ENCODE peak calls at places on chromosomes 5 and 9, in four cellular contexts. One of them, this sample, is unnamed.

GRCh38 chr9:89256225-89256624 is 54.8 kb upstream of the CKS2 start:
- DNase-seq in H1: no peak
- DNase-seq in HepG2: no peak
- DNase-seq in K562: no peak
- DNase-seq in this sample: no peak

GRCh38 chr9:136145580-136145979 is 26.9 kb upstream of the TMEM250 start:
- DNase-seq in H1: no peak
- DNase-seq in HepG2: no peak
- DNase-seq in K562: no peak
- DNase-seq in this sample: no peak

GRCh38 chr9:88987646-88988045 is 3.6 kb upstream of the S1PR3 start:
- DNase-seq in H1: no peak
- DNase-seq in HepG2: no peak
- DNase-seq in K562: no peak
- DNase-seq in this sample: no peak

GRCh38 chr9:22413884-22414283 is 32.7 kb upstream of the DMRTA1 start:
- DNase-seq in H1: no peak
- DNase-seq in HepG2: no peak
- DNase-seq in K562: no peak
- DNase-seq in this sample: no peak

GRCh38 chr5:39080597-39081204 is 6.5 kb upstream of the RICTOR start:
- DNase-seq in H1: no peak
- DNase-seq in HepG2: peak
- DNase-seq in K562: peak
- DNase-seq in this sample: no peak

GRCh38 chr5:143141652-143142051 is 261.8 kb downstream of the NR3C1 start:
- DNase-seq in H1: no peak
- DNase-seq in HepG2: no peak
- DNase-seq in K562: no peak
- DNase-seq in this sample: no peak

GRCh38 chr5:72788851-72789505 is 27.5 kb upstream of the TNPO1 start:
- DNase-seq in H1: no peak
- DNase-seq in HepG2: peak
- DNase-seq in K562: no peak
- DNase-seq in this sample: no peak

GRCh38 chr9:12819436-12820185 is 44.8 kb downstream of the LURAP1L start:
- DNase-seq in H1: peak
- DNase-seq in HepG2: peak
- DNase-seq in K562: peak
- DNase-seq in this sample: no peak

GRCh38 chr9:95857122-95857521 is 18.4 kb upstream of the ERCC6L2 start:
- DNase-seq in H1: no peak
- DNase-seq in HepG2: peak
- DNase-seq in K562: no peak
- DNase-seq in this sample: no peak

GRCh38 chr9:83563360-83563759 is 25.2 kb upstream of the FRMD3 start:
- DNase-seq in H1: no peak
- DNase-seq in HepG2: no peak
- DNase-seq in K562: no peak
- DNase-seq in this sample: no peak

GRCh38 chr5:157821822-157822622 is 36.9 kb downstream of the CLINT1 start:
- DNase-seq in H1: no peak
- DNase-seq in HepG2: peak
- DNase-seq in K562: no peak
- DNase-seq in this sample: no peak

GRCh38 chr5:78638423-78638822 is 10.1 kb downstream of the LHFPL2 start:
- DNase-seq in H1: no peak
- DNase-seq in HepG2: peak
- DNase-seq in K562: no peak
- DNase-seq in this sample: no peak

GRCh38 chr9:109181284-109181683 is 14.2 kb upstream of the FRRS1L start:
- DNase-seq in H1: no peak
- DNase-seq in HepG2: no peak
- DNase-seq in K562: no peak
- DNase-seq in this sample: peak

GRCh38 chr9:126412945-126413344 is 86.3 kb downstream of the MVB12B start:
- DNase-seq in H1: no peak
- DNase-seq in HepG2: no peak
- DNase-seq in K562: no peak
- DNase-seq in this sample: no peak

GRCh38 chr5:74582853-74583252 is 57.7 kb downstream of the ENC1 start:
- DNase-seq in H1: no peak
- DNase-seq in HepG2: peak
- DNase-seq in K562: no peak
- DNase-seq in this sample: no peak

GRCh38 chr5:125283372-125283771 is 536.9 kb upstream of the ZNF608 start:
- DNase-seq in H1: no peak
- DNase-seq in HepG2: no peak
- DNase-seq in K562: no peak
- DNase-seq in this sample: no peak

GRCh38 chr5:33892419-33893151 is 795 bp upstream of the ADAMTS12 start:
- DNase-seq in H1: no peak
- DNase-seq in HepG2: peak
- DNase-seq in K562: no peak
- DNase-seq in this sample: no peak

GRCh38 chr5:159849437-159850191 is 66.7 kb upstream of the ADRA1B start:
- DNase-seq in H1: no peak
- DNase-seq in HepG2: no peak
- DNase-seq in K562: no peak
- DNase-seq in this sample: no peak

GRCh38 chr9:37486616-37487544 is 1.1 kb downstream of the POLR1E start:
- DNase-seq in H1: no peak
- DNase-seq in HepG2: no peak
- DNase-seq in K562: peak
- DNase-seq in this sample: no peak

GRCh38 chr5:29697786-29698414 is 1495.6 kb upstream of the CDH6 start:
- DNase-seq in H1: no peak
- DNase-seq in HepG2: peak
- DNase-seq in K562: no peak
- DNase-seq in this sample: no peak

GRCh38 chr5:23440703-23441102 is 66.7 kb upstream of the PRDM9 start:
- DNase-seq in H1: no peak
- DNase-seq in HepG2: no peak
- DNase-seq in K562: no peak
- DNase-seq in this sample: no peak
- TF ChIP-seq CHD2 in H1: no peak
- TF ChIP-seq CHD2 in HepG2: no peak
- TF ChIP-seq CHD2 in K562: no peak
- TF ChIP-seq CHD2 in this sample: no peak

DNA sequence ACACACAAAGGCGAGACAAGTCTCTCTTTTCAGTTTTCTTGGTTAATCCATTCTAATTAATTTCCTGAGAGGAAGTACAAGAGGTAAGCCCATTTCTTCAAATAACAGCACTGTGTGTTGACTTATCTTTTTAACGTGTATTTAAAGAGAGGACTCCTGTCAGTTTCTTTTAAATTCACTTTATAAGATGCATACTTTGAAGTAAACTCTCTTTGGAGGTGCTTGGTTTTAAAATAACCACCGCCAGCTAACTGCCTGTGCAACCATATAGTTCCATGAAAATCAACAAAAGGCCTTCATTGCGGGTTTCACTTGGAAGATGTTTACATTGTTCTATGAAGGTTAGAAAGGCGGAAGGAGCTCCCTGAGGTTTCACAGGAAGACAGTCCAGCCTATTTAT is 13.1 kb upstream of the SERINC5 start:
- DNase-seq in H1: no peak
- DNase-seq in HepG2: no peak
- DNase-seq in K562: no peak
- DNase-seq in this sample: no peak
- TF ChIP-seq EP300 in H1: no peak
- TF ChIP-seq EP300 in HepG2: no peak
- TF ChIP-seq EP300 in K562: no peak
- TF ChIP-seq EP300 in this sample: no peak

GRCh38 chr5:153460421-153460820 is 30.0 kb upstream of the GRIA1 start:
- DNase-seq in H1: no peak
- DNase-seq in HepG2: no peak
- DNase-seq in K562: no peak
- DNase-seq in this sample: no peak

GRCh38 chr5:153461341-153461740 is 29.1 kb upstream of the GRIA1 start:
- DNase-seq in H1: no peak
- DNase-seq in HepG2: no peak
- DNase-seq in K562: no peak
- DNase-seq in this sample: no peak

GRCh38 chr5:153467546-153467945 is 22.9 kb upstream of the GRIA1 start:
- DNase-seq in H1: no peak
- DNase-seq in HepG2: no peak
- DNase-seq in K562: no peak
- DNase-seq in this sample: no peak

GRCh38 chr5:153458266-153458665 is 32.2 kb upstream of the GRIA1 start:
- DNase-seq in H1: no peak
- DNase-seq in HepG2: no peak
- DNase-seq in K562: no peak
- DNase-seq in this sample: no peak

GRCh38 chr5:153463806-153464205 is 26.7 kb upstream of the GRIA1 start:
- DNase-seq in H1: no peak
- DNase-seq in HepG2: no peak
- DNase-seq in K562: no peak
- DNase-seq in this sample: no peak
- TF ChIP-seq HDAC6 in H1: no peak
- TF ChIP-seq HDAC6 in HepG2: no peak
- TF ChIP-seq HDAC6 in K562: no peak
- TF ChIP-seq HDAC6 in this sample: no peak

DNA sequence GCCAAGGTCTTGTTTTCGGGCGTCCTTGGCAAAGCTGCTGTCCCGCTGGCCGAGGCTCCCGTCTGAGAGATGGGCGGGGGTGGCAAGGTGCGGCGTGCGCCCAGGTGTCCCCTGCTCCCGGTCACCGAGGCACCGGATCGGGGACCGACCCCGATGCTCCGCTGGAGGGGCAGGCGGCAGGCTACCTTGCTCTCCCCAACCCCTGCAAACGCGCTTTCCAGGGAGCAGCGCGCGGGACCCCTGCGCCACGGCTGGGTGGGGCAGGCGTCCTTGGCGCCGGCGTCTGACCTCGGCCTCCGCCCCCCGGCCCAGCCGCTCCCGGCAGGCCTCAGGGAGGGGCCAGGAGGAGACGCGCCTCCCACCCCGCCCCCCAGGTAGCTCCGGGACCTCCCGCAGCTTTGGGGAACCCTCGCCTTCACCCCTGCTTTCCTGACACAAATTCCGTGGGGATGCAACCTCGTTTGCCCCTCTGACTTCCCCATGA is 551 bp downstream of the N4BP3 start:
- DNase-seq in H1: peak
- DNase-seq in HepG2: no peak
- DNase-seq in K562: peak
- DNase-seq in this sample: no peak
- TF ChIP-seq CHD2 in H1: no peak
- TF ChIP-seq CHD2 in HepG2: no peak
- TF ChIP-seq CHD2 in K562: no peak
- TF ChIP-seq CHD2 in this sample: no peak

GRCh38 chr5:102753889-102754498 is 1.1 kb upstream of the PAM start:
- DNase-seq in H1: no peak
- DNase-seq in HepG2: no peak
- DNase-seq in K562: no peak
- DNase-seq in this sample: no peak

GRCh38 chr5:102747386-102748166 is 7.5 kb upstream of the PAM start:
- DNase-seq in H1: no peak
- DNase-seq in HepG2: no peak
- DNase-seq in K562: no peak
- DNase-seq in this sample: no peak

GRCh38 chr5:102750435-102750834 is 4.7 kb upstream of the PAM start:
- DNase-seq in H1: no peak
- DNase-seq in HepG2: no peak
- DNase-seq in K562: no peak
- DNase-seq in this sample: no peak

GRCh38 chr5:102754499-102755424 is at the start of gene PAM:
- DNase-seq in H1: peak
- DNase-seq in HepG2: peak
- DNase-seq in K562: peak
- DNase-seq in this sample: no peak

DNA sequence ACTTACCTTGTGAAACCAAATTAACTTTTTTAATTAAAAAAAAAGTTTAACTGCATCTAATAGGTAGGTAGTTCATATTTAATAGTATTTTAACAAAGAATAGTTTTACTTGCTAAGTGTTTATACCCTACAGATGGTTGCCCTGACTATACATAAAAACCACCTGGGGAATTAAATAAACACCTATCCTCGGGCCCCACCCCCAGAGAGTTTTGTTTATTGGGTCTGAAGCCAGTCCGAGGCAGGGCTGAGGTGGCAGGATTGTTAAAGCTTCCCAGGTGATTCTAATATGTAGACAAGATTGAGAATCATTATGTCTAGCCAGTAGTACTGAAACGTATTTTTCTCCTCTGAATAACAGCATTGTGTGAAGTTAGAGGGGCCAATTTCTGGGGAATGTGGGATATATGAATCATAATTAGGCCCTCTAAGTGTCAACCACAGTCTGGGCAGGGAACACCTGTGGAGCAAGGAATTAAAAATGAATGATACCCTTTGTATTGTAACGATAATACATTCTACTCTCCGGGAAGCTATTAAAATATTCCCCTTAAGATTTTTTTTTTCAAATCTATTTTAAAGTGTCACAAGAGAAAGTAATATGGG is 5.6 kb upstream of the PAM start:
- DNase-seq in H1: no peak
- DNase-seq in HepG2: no peak
- DNase-seq in K562: no peak
- DNase-seq in this sample: no peak
- TF ChIP-seq EP300 in H1: no peak
- TF ChIP-seq EP300 in HepG2: no peak
- TF ChIP-seq EP300 in K562: no peak
- TF ChIP-seq EP300 in this sample: no peak

GRCh38 chr9:99385814-99386279 is 163.8 kb downstream of the SEC61B start:
- DNase-seq in H1: no peak
- DNase-seq in HepG2: no peak
- DNase-seq in K562: no peak
- DNase-seq in this sample: no peak
- TF ChIP-seq HDAC6 in H1: no peak
- TF ChIP-seq HDAC6 in HepG2: no peak
- TF ChIP-seq HDAC6 in K562: no peak
- TF ChIP-seq HDAC6 in this sample: no peak

This sample was measured in GM12878.